ENCODE peak calls at places on chromosomes 11 and 22, in eight cellular contexts. O is H9; R is NCI-H146; P is hypothalamus; K is stimulated activated naive CD4-positive, alpha-beta T cell; X is anterior cingulate cortex; M is suprapubic skin; T is ovary. Z is an unnamed sample.

GRCh38 chr11:45379162-45379863 is 93.2 kb upstream of the SYT13 start:
- DNase-seq in O (no peak), K (no peak), R (no peak), T (no peak), M (no peak), P (no peak), X (no peak), Z (peak; percentile 4)

GRCh38 chr11:3879216-3879966 is 23.9 kb downstream of the STIM1 start:
- DNase-seq in X (no peak), O (no peak), P (no peak), T (no peak), M (no peak), R (no peak), K (no peak), Z (no peak)

GRCh38 chr22:24236656-24237055 is 8.2 kb downstream of the GGT5 start:
- DNase-seq in P (no peak), K (no peak), O (no peak), R (no peak), T (no peak), X (no peak), M (no peak), Z (no peak)

GRCh38 chr11:80122211-80122610 is 681.4 kb upstream of the TENM4 start:
- DNase-seq in O (no peak), X (no peak), P (no peak), K (no peak), R (no peak), M (no peak), T (no peak), Z (no peak)

GRCh38 chr11:130514316-130514715 is 65.9 kb downstream of the ADAMTS15 start:
- DNase-seq in K (no peak), O (no peak), X (no peak), R (no peak), P (no peak), T (no peak), M (no peak), Z (no peak)

GRCh38 chr11:132158696-132159095 is 788.3 kb downstream of the NTM start:
- DNase-seq in K (no peak), R (no peak), T (no peak), P (no peak), O (no peak), X (no peak), M (no peak), Z (no peak)

GRCh38 chr11:12249590-12250260 is 127.6 kb upstream of the PARVA start:
- DNase-seq in P (no peak), T (peak; percentile 70), X (no peak), O (no peak), K (no peak), M (no peak), R (peak; percentile 97), Z (peak; percentile 96)

GRCh38 chr22:50148991-50149721 is 21.4 kb upstream of the PANX2 start:
- DNase-seq in K (peak; percentile 55), O (peak; percentile 79), T (no peak), P (no peak), M (peak; percentile 59), R (peak; percentile 66), X (peak; percentile 17), Z (peak; percentile 13)

GRCh38 chr22:25068701-25069100 is 116.2 kb downstream of the KIAA1671 start:
- DNase-seq in M (no peak), O (no peak), K (no peak), X (no peak), P (no peak), T (no peak), R (no peak), Z (no peak)

GRCh38 chr11:125074511-125075241 is 11.6 kb downstream of the SLC37A2 start:
- DNase-seq in O (peak; percentile 29), K (no peak), T (no peak), P (no peak), R (no peak), M (no peak), X (no peak), Z (no peak)

GRCh38 chr11:16840951-16841350 is 102.5 kb downstream of the C11orf58 start:
- DNase-seq in K (no peak), R (no peak), T (no peak), M (no peak), P (no peak), X (no peak), O (no peak), Z (no peak)

GRCh38 chr11:83602116-83602515 is 315.9 kb upstream of the CCDC90B start:
- DNase-seq in T (no peak), X (no peak), R (no peak), O (no peak), P (no peak), M (no peak), K (no peak), Z (no peak)

GRCh38 chr22:29706991-29707390 is 12.8 kb upstream of the CABP7 start:
- DNase-seq in O (no peak), P (no peak), T (no peak), R (peak; percentile 36), X (no peak), M (no peak), K (no peak), Z (peak; percentile 67)

GRCh38 chr22:41446057-41446501 is 522 bp downstream of the TOB2 start:
- DNase-seq in X (peak; percentile 45), P (no peak), M (no peak), K (no peak), O (no peak), T (peak; percentile 66), R (no peak), Z (no peak)

GRCh38 chr11:95283653-95284052 is 52.7 kb upstream of the SESN3 start:
- DNase-seq in P (no peak), R (no peak), K (no peak), O (no peak), X (no peak), T (no peak), M (no peak), Z (no peak)

GRCh38 chr22:17927062-17927461 is 97.3 kb downstream of the MICAL3 start:
- DNase-seq in T (no peak), O (no peak), X (no peak), K (no peak), R (no peak), M (no peak), P (no peak), Z (no peak)

GRCh38 chr11:66700742-66701141 is 23.1 kb upstream of the RBM4B start:
- DNase-seq in X (no peak), K (no peak), T (no peak), P (no peak), M (no peak), R (no peak), O (no peak), Z (no peak)

GRCh38 chr11:65103476-65103875 is 7.5 kb downstream of the VPS51 start:
- DNase-seq in M (no peak), P (no peak), O (no peak), T (no peak), K (no peak), R (no peak), X (no peak), Z (no peak)

GRCh38 chr11:105609832-105610781 is at the start of gene GRIA4:
- DNase-seq in M (peak; percentile 58), K (no peak), R (peak; percentile 79), T (peak; percentile 42), O (peak; percentile 70), X (peak; percentile 78), P (peak; percentile 76), Z (peak; percentile 60)

GRCh38 chr22:32809786-32810185 is 8.3 kb downstream of the TIMP3 start:
- DNase-seq in P (no peak), O (no peak), X (no peak), T (no peak), R (no peak), M (no peak), K (no peak), Z (no peak)

GRCh38 chr22:21657361-21658118 is 8.3 kb upstream of the PPIL2 start:
- DNase-seq in M (no peak), O (peak; percentile 84), R (peak; percentile 87), X (peak; percentile 51), T (peak; percentile 48), P (peak; percentile 32), K (peak; percentile 69), Z (peak; percentile 90)